ENCODE peak calls at places on chromosomes 1 and 21, in nine cellular contexts. One of them, this sample, is unnamed. For H3K27me3 and H3K36me3, the result is how much of the 10 kb centered on the place peaks cover.

GRCh38 chr21:42151148-42152074 is 67.5 kb upstream of the ABCG1 start:
- DNase-seq in neuronal stem cell: no peak
- DNase-seq in IMR-90: no peak
- DNase-seq in PC-3: no peak
- DNase-seq in CD4-positive, alpha-beta memory T cell: no peak
- DNase-seq in testis: no peak
- DNase-seq in Peyer's patch: peak
- DNase-seq in lower lobe of right lung: no peak
- DNase-seq in body of pancreas: no peak
- DNase-seq in this sample: no peak

GRCh38 chr1:18992646-18993045 is 36.2 kb upstream of the IFFO2 start:
- DNase-seq in neuronal stem cell: no peak
- DNase-seq in IMR-90: no peak
- DNase-seq in PC-3: no peak
- DNase-seq in CD4-positive, alpha-beta memory T cell: no peak
- DNase-seq in testis: no peak
- DNase-seq in Peyer's patch: no peak
- DNase-seq in lower lobe of right lung: no peak
- DNase-seq in body of pancreas: no peak
- DNase-seq in this sample: no peak

GRCh38 chr1:35428360-35428759 is 128.8 kb downstream of the KIAA0319L start:
- DNase-seq in neuronal stem cell: no peak
- DNase-seq in IMR-90: no peak
- DNase-seq in PC-3: no peak
- DNase-seq in CD4-positive, alpha-beta memory T cell: no peak
- DNase-seq in testis: no peak
- DNase-seq in Peyer's patch: no peak
- DNase-seq in lower lobe of right lung: no peak
- DNase-seq in body of pancreas: no peak
- DNase-seq in this sample: no peak

GRCh38 chr21:41429305-41429704 is 3.3 kb downstream of the MX1 start:
- DNase-seq in neuronal stem cell: no peak
- DNase-seq in IMR-90: no peak
- DNase-seq in PC-3: no peak
- DNase-seq in CD4-positive, alpha-beta memory T cell: no peak
- DNase-seq in testis: peak
- DNase-seq in Peyer's patch: no peak
- DNase-seq in lower lobe of right lung: no peak
- DNase-seq in body of pancreas: no peak
- DNase-seq in this sample: no peak

GRCh38 chr1:59477286-59477685 is 180.4 kb downstream of the FGGY start:
- DNase-seq in neuronal stem cell: no peak
- DNase-seq in IMR-90: peak
- DNase-seq in PC-3: peak
- DNase-seq in CD4-positive, alpha-beta memory T cell: no peak
- DNase-seq in testis: no peak
- DNase-seq in Peyer's patch: peak
- DNase-seq in lower lobe of right lung: no peak
- DNase-seq in body of pancreas: no peak
- DNase-seq in this sample: peak

GRCh38 chr1:185528084-185528656 is 206.0 kb upstream of the HMCN1 start:
- DNase-seq in neuronal stem cell: no peak
- DNase-seq in IMR-90: no peak
- DNase-seq in PC-3: peak
- DNase-seq in CD4-positive, alpha-beta memory T cell: no peak
- DNase-seq in testis: no peak
- DNase-seq in Peyer's patch: no peak
- DNase-seq in lower lobe of right lung: no peak
- DNase-seq in body of pancreas: no peak
- DNase-seq in this sample: no peak

GRCh38 chr1:30798954-30799491 is 41.4 kb upstream of the LAPTM5 start:
- DNase-seq in neuronal stem cell: no peak
- DNase-seq in IMR-90: no peak
- DNase-seq in PC-3: no peak
- DNase-seq in CD4-positive, alpha-beta memory T cell: no peak
- DNase-seq in testis: no peak
- DNase-seq in Peyer's patch: no peak
- DNase-seq in lower lobe of right lung: no peak
- DNase-seq in body of pancreas: no peak
- DNase-seq in this sample: no peak

GRCh38 chr1:181104042-181104789 is 15.7 kb downstream of the IER5 start:
- DNase-seq in neuronal stem cell: no peak
- DNase-seq in IMR-90: no peak
- DNase-seq in PC-3: no peak
- DNase-seq in CD4-positive, alpha-beta memory T cell: no peak
- DNase-seq in testis: no peak
- DNase-seq in Peyer's patch: no peak
- DNase-seq in lower lobe of right lung: no peak
- DNase-seq in body of pancreas: no peak
- DNase-seq in this sample: no peak

GRCh38 chr1:156226782-156227181 is 14.0 kb downstream of the PMF1 start:
- DNase-seq in neuronal stem cell: no peak
- DNase-seq in IMR-90: no peak
- DNase-seq in PC-3: no peak
- DNase-seq in CD4-positive, alpha-beta memory T cell: no peak
- DNase-seq in testis: no peak
- DNase-seq in Peyer's patch: no peak
- DNase-seq in lower lobe of right lung: peak
- DNase-seq in body of pancreas: no peak
- DNase-seq in this sample: no peak

GRCh38 chr1:156226116-156226538 is 13.3 kb downstream of the PMF1 start:
- DNase-seq in neuronal stem cell: no peak
- DNase-seq in IMR-90: no peak
- DNase-seq in PC-3: no peak
- DNase-seq in CD4-positive, alpha-beta memory T cell: no peak
- DNase-seq in testis: no peak
- DNase-seq in Peyer's patch: no peak
- DNase-seq in lower lobe of right lung: peak
- DNase-seq in body of pancreas: no peak
- DNase-seq in this sample: no peak

GRCh38 chr1:156221986-156222692 is 9.3 kb downstream of the PMF1 start:
- DNase-seq in neuronal stem cell: no peak
- DNase-seq in IMR-90: no peak
- DNase-seq in PC-3: no peak
- DNase-seq in CD4-positive, alpha-beta memory T cell: no peak
- DNase-seq in testis: no peak
- DNase-seq in Peyer's patch: no peak
- DNase-seq in lower lobe of right lung: no peak
- DNase-seq in body of pancreas: no peak
- DNase-seq in this sample: no peak

GRCh38 chr1:156228501-156228900 is 13.5 kb upstream of the BGLAP start:
- DNase-seq in neuronal stem cell: no peak
- DNase-seq in IMR-90: no peak
- DNase-seq in PC-3: no peak
- DNase-seq in CD4-positive, alpha-beta memory T cell: no peak
- DNase-seq in testis: no peak
- DNase-seq in Peyer's patch: no peak
- DNase-seq in lower lobe of right lung: no peak
- DNase-seq in body of pancreas: no peak
- DNase-seq in this sample: no peak

DNA sequence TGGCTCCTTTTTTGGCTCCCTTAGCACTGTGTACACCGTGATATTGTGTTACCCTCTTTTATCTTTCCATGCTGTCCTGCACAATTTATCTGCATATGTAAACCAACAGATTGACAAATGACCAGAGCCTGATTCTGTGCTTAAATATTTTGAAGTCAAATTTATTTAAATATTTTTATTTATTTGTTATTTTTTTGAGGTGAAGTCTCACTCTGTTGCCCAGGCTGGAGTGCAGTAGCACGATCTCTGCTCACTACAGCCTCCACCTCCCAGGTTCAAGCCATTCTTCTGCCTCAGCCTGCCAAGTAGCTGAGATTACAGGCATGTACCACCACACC is 12.8 kb downstream of the PMF1 start:
- DNase-seq in neuronal stem cell: no peak
- DNase-seq in IMR-90: no peak
- DNase-seq in PC-3: no peak
- DNase-seq in CD4-positive, alpha-beta memory T cell: no peak
- DNase-seq in testis: no peak
- DNase-seq in Peyer's patch: no peak
- DNase-seq in lower lobe of right lung: peak
- DNase-seq in body of pancreas: no peak
- DNase-seq in this sample: no peak
- H3K27ac ChIP-seq in neuronal stem cell: no peak
- H3K27ac ChIP-seq in IMR-90: no peak
- H3K27ac ChIP-seq in PC-3: no peak
- H3K27ac ChIP-seq in CD4-positive, alpha-beta memory T cell: no peak
- H3K27ac ChIP-seq in testis: no peak
- H3K27ac ChIP-seq in Peyer's patch: no peak
- H3K27ac ChIP-seq in lower lobe of right lung: no peak
- H3K27ac ChIP-seq in body of pancreas: no peak
- H3K27ac ChIP-seq in this sample: peak

DNA sequence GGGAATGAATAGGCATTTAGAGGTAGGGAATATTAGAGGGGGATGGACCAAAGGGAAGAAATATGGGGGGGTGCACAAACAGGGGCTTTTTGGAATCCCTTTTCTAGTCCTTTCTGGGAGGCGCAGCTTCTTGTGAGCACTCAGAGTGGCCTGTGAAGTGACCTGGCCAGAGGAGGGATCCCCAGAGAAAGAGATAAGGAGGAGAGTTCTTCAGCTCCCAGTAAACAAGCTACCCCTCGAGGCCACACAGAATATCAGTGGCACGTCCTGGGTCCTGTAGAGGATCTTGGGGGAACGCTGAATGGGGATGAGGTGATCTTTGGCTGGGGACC is 19.4 kb downstream of the VANGL2 start:
- DNase-seq in neuronal stem cell: no peak
- DNase-seq in IMR-90: no peak
- DNase-seq in PC-3: no peak
- DNase-seq in CD4-positive, alpha-beta memory T cell: no peak
- DNase-seq in testis: no peak
- DNase-seq in Peyer's patch: no peak
- DNase-seq in lower lobe of right lung: no peak
- DNase-seq in body of pancreas: no peak
- DNase-seq in this sample: no peak
- H3K27me3 ChIP-seq in neuronal stem cell: under half
- H3K27me3 ChIP-seq in IMR-90: under half
- H3K27me3 ChIP-seq in PC-3: under half
- H3K27me3 ChIP-seq in CD4-positive, alpha-beta memory T cell: under half
- H3K27me3 ChIP-seq in testis: under half
- H3K27me3 ChIP-seq in Peyer's patch: under half
- H3K27me3 ChIP-seq in lower lobe of right lung: under half
- H3K27me3 ChIP-seq in body of pancreas: under half
- H3K27me3 ChIP-seq in this sample: under half

GRCh38 chr1:15719721-15720120 is 16.3 kb upstream of the SLC25A34 start:
- DNase-seq in neuronal stem cell: no peak
- DNase-seq in IMR-90: no peak
- DNase-seq in PC-3: no peak
- DNase-seq in CD4-positive, alpha-beta memory T cell: no peak
- DNase-seq in testis: no peak
- DNase-seq in Peyer's patch: no peak
- DNase-seq in lower lobe of right lung: no peak
- DNase-seq in body of pancreas: no peak
- DNase-seq in this sample: no peak

GRCh38 chr1:15722411-15722810 is 13.6 kb upstream of the SLC25A34 start:
- DNase-seq in neuronal stem cell: no peak
- DNase-seq in IMR-90: no peak
- DNase-seq in PC-3: no peak
- DNase-seq in CD4-positive, alpha-beta memory T cell: no peak
- DNase-seq in testis: no peak
- DNase-seq in Peyer's patch: no peak
- DNase-seq in lower lobe of right lung: no peak
- DNase-seq in body of pancreas: no peak
- DNase-seq in this sample: no peak

GRCh38 chr1:15722836-15723542 is 13.1 kb upstream of the SLC25A34 start:
- DNase-seq in neuronal stem cell: no peak
- DNase-seq in IMR-90: no peak
- DNase-seq in PC-3: no peak
- DNase-seq in CD4-positive, alpha-beta memory T cell: no peak
- DNase-seq in testis: peak
- DNase-seq in Peyer's patch: no peak
- DNase-seq in lower lobe of right lung: no peak
- DNase-seq in body of pancreas: no peak
- DNase-seq in this sample: no peak

GRCh38 chr1:15718199-15718601 is 17.9 kb upstream of the SLC25A34 start:
- DNase-seq in neuronal stem cell: no peak
- DNase-seq in IMR-90: no peak
- DNase-seq in PC-3: no peak
- DNase-seq in CD4-positive, alpha-beta memory T cell: no peak
- DNase-seq in testis: no peak
- DNase-seq in Peyer's patch: no peak
- DNase-seq in lower lobe of right lung: no peak
- DNase-seq in body of pancreas: no peak
- DNase-seq in this sample: no peak

DNA sequence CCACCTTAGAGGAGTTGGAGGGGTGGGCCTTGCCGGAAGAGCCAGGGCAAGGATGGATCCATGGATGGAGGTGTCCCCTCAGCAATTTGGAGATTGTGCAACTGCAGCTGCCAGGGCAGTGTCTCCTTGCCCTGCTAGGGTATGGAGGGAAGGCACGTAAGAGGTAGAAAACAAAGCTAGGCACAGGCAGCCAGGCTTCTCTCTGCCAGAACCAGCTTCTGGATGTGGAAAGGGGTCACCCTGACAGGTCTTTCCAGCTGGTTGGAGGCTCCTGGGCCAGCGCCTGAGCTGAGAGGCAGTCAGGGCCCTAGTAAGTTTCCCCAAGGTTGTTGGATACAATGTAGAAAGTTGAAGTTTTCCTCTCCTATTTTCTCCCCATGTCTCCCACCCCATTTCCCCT is 15.2 kb upstream of the SLC25A34 start:
- DNase-seq in neuronal stem cell: no peak
- DNase-seq in IMR-90: no peak
- DNase-seq in PC-3: no peak
- DNase-seq in CD4-positive, alpha-beta memory T cell: no peak
- DNase-seq in testis: no peak
- DNase-seq in Peyer's patch: no peak
- DNase-seq in lower lobe of right lung: no peak
- DNase-seq in body of pancreas: no peak
- DNase-seq in this sample: no peak
- H3K36me3 ChIP-seq in neuronal stem cell: under half
- H3K36me3 ChIP-seq in IMR-90: half or more
- H3K36me3 ChIP-seq in PC-3: under half
- H3K36me3 ChIP-seq in CD4-positive, alpha-beta memory T cell: half or more
- H3K36me3 ChIP-seq in testis: under half
- H3K36me3 ChIP-seq in Peyer's patch: half or more
- H3K36me3 ChIP-seq in lower lobe of right lung: half or more
- H3K36me3 ChIP-seq in body of pancreas: under half
- H3K36me3 ChIP-seq in this sample: half or more

GRCh38 chr1:226921504-226921903 is 18.6 kb upstream of the COQ8A start:
- DNase-seq in neuronal stem cell: no peak
- DNase-seq in IMR-90: no peak
- DNase-seq in PC-3: no peak
- DNase-seq in CD4-positive, alpha-beta memory T cell: no peak
- DNase-seq in testis: no peak
- DNase-seq in Peyer's patch: no peak
- DNase-seq in lower lobe of right lung: no peak
- DNase-seq in body of pancreas: no peak
- DNase-seq in this sample: no peak

GRCh38 chr1:226920446-226920894 is 19.6 kb upstream of the COQ8A start:
- DNase-seq in neuronal stem cell: no peak
- DNase-seq in IMR-90: no peak
- DNase-seq in PC-3: no peak
- DNase-seq in CD4-positive, alpha-beta memory T cell: no peak
- DNase-seq in testis: peak
- DNase-seq in Peyer's patch: no peak
- DNase-seq in lower lobe of right lung: no peak
- DNase-seq in body of pancreas: peak
- DNase-seq in this sample: no peak

GRCh38 chr1:226916497-226916896 is 23.6 kb upstream of the COQ8A start:
- DNase-seq in neuronal stem cell: no peak
- DNase-seq in IMR-90: no peak
- DNase-seq in PC-3: no peak
- DNase-seq in CD4-positive, alpha-beta memory T cell: no peak
- DNase-seq in testis: no peak
- DNase-seq in Peyer's patch: no peak
- DNase-seq in lower lobe of right lung: no peak
- DNase-seq in body of pancreas: no peak
- DNase-seq in this sample: no peak

GRCh38 chr1:226919587-226919986 is 20.5 kb upstream of the COQ8A start:
- DNase-seq in neuronal stem cell: no peak
- DNase-seq in IMR-90: no peak
- DNase-seq in PC-3: no peak
- DNase-seq in CD4-positive, alpha-beta memory T cell: no peak
- DNase-seq in testis: no peak
- DNase-seq in Peyer's patch: no peak
- DNase-seq in lower lobe of right lung: no peak
- DNase-seq in body of pancreas: no peak
- DNase-seq in this sample: no peak

GRCh38 chr1:226919995-226920394 is 20.1 kb upstream of the COQ8A start:
- DNase-seq in neuronal stem cell: no peak
- DNase-seq in IMR-90: no peak
- DNase-seq in PC-3: no peak
- DNase-seq in CD4-positive, alpha-beta memory T cell: no peak
- DNase-seq in testis: no peak
- DNase-seq in Peyer's patch: no peak
- DNase-seq in lower lobe of right lung: no peak
- DNase-seq in body of pancreas: no peak
- DNase-seq in this sample: no peak
- H3K27ac ChIP-seq in neuronal stem cell: no peak
- H3K27ac ChIP-seq in IMR-90: no peak
- H3K27ac ChIP-seq in PC-3: no peak
- H3K27ac ChIP-seq in CD4-positive, alpha-beta memory T cell: no peak
- H3K27ac ChIP-seq in testis: peak
- H3K27ac ChIP-seq in Peyer's patch: no peak
- H3K27ac ChIP-seq in lower lobe of right lung: no peak
- H3K27ac ChIP-seq in body of pancreas: peak
- H3K27ac ChIP-seq in this sample: no peak

This sample was measured in CD4-positive, CD25-positive, alpha-beta regulatory T cell.